ENCODE peak calls at places on chromosomes 11 and 22, in seven cellular contexts. I is MM.1S, Z is fibroblast of villous mesenchyme, V is AG09309, U is RWPE2, T is pancreas, M is mucosa of descending colon. F is an unnamed sample.

GRCh38 chr11:116984186-116984585 is 114.0 kb downstream of the SIK3 start:
- DNase-seq in I (no peak), Z (peak), V (no peak), U (no peak), T (no peak), M (no peak), F (peak)

GRCh38 chr11:117187007-117187406 is 8.5 kb downstream of the SIDT2 start:
- DNase-seq in I (no peak), Z (no peak), V (no peak), U (peak), T (no peak), M (peak), F (no peak)

GRCh38 chr11:116742104-116742503 is 30.7 kb downstream of the BUD13 start:
- DNase-seq in I (no peak), Z (peak), V (no peak), U (no peak), T (no peak), M (no peak), F (peak)

GRCh38 chr11:18669629-18670162 is 28.9 kb upstream of the TMEM86A start:
- DNase-seq in I (no peak), Z (no peak), V (no peak), U (peak), T (peak), M (no peak), F (no peak)

GRCh38 chr22:45149671-45150070 is 14.1 kb upstream of the NUP50 start:
- DNase-seq in I (no peak), Z (peak), V (no peak), U (no peak), T (no peak), M (no peak), F (peak)

GRCh38 chr11:68610452-68611116 is 73.8 kb upstream of the GAL start:
- DNase-seq in I (no peak), Z (no peak), V (no peak), U (no peak), T (no peak), M (no peak), F (peak)

GRCh38 chr11:35324981-35325380 is 94.4 kb downstream of the SLC1A2 start:
- DNase-seq in I (no peak), Z (no peak), V (no peak), U (no peak), T (no peak), M (no peak), F (no peak)

GRCh38 chr11:75406338-75406777 is 7.0 kb downstream of the RPS3 start:
- DNase-seq in I (no peak), Z (no peak), V (no peak), U (no peak), T (no peak), M (no peak), F (no peak)

GRCh38 chr11:117703209-117703608 is 93.8 kb downstream of the DSCAML1 start:
- DNase-seq in I (no peak), Z (no peak), V (no peak), U (no peak), T (no peak), M (no peak), F (no peak)

GRCh38 chr11:119727523-119728081 is 1.4 kb downstream of the NECTIN1 start:
- DNase-seq in I (peak), Z (no peak), V (no peak), U (no peak), T (peak), M (peak), F (no peak)

GRCh38 chr22:47065756-47066615 is 303.5 kb downstream of the TBC1D22A start:
- DNase-seq in I (no peak), Z (peak), V (no peak), U (peak), T (no peak), M (no peak), F (peak)

GRCh38 chr11:27234961-27235360 is 128.1 kb downstream of the CCDC34 start:
- DNase-seq in I (no peak), Z (no peak), V (no peak), U (no peak), T (no peak), M (no peak), F (no peak)

GRCh38 chr22:17919276-17920144 is 104.9 kb downstream of the MICAL3 start:
- DNase-seq in I (no peak), Z (peak), V (no peak), U (no peak), T (no peak), M (no peak), F (no peak)

GRCh38 chr11:16924826-16925494 is 89.3 kb downstream of the PLEKHA7 start:
- DNase-seq in I (no peak), Z (peak), V (no peak), U (peak), T (peak), M (peak), F (peak)

GRCh38 chr11:86802601-86803051 is 2.3 kb downstream of the PRSS23 start:
- DNase-seq in I (peak), Z (peak), V (no peak), U (no peak), T (no peak), M (no peak), F (peak)

GRCh38 chr22:26474687-26475086 is 8.9 kb downstream of the HPS4 start:
- DNase-seq in I (no peak), Z (no peak), V (no peak), U (no peak), T (no peak), M (no peak), F (no peak)

GRCh38 chr11:47981667-47982404 is 1.5 kb downstream of the PTPRJ start:
- DNase-seq in I (no peak), Z (no peak), V (no peak), U (no peak), T (peak), M (peak), F (no peak)

GRCh38 chr22:49555526-49555925 is 272.1 kb downstream of the BRD1 start:
- DNase-seq in I (no peak), Z (no peak), V (no peak), U (no peak), T (no peak), M (no peak), F (no peak)

GRCh38 chr11:71568707-71569349 is 3.5 kb downstream of the KRTAP5-10 start:
- DNase-seq in I (no peak), Z (peak), V (no peak), U (no peak), T (no peak), M (no peak), F (peak)

GRCh38 chr11:132771746-132772145 is 760.6 kb downstream of the OPCML start:
- DNase-seq in I (no peak), Z (no peak), V (no peak), U (no peak), T (no peak), M (no peak), F (no peak)

GRCh38 chr22:42227435-42227834 is 43.0 kb downstream of the TCF20 start:
- DNase-seq in I (no peak), Z (no peak), V (no peak), U (no peak), T (no peak), M (no peak), F (no peak)

GRCh38 chr22:42231929-42232328 is 38.5 kb downstream of the TCF20 start:
- DNase-seq in I (no peak), Z (no peak), V (no peak), U (no peak), T (no peak), M (no peak), F (no peak)

GRCh38 chr22:42233879-42234278 is 36.6 kb downstream of the TCF20 start:
- DNase-seq in I (no peak), Z (peak), V (no peak), U (no peak), T (no peak), M (no peak), F (no peak)

GRCh38 chr22:42228480-42228879 is 42.0 kb downstream of the TCF20 start:
- DNase-seq in I (no peak), Z (no peak), V (no peak), U (no peak), T (no peak), M (no peak), F (no peak)

GRCh38 chr22:42229455-42230149 is 40.9 kb downstream of the TCF20 start:
- DNase-seq in I (no peak), Z (peak), V (no peak), U (no peak), T (no peak), M (no peak), F (peak)
- H3K4me3 ChIP-seq in I (no peak), Z (no peak), V (no peak), U (no peak), T (no peak), M (no peak), F (no peak)

DNA sequence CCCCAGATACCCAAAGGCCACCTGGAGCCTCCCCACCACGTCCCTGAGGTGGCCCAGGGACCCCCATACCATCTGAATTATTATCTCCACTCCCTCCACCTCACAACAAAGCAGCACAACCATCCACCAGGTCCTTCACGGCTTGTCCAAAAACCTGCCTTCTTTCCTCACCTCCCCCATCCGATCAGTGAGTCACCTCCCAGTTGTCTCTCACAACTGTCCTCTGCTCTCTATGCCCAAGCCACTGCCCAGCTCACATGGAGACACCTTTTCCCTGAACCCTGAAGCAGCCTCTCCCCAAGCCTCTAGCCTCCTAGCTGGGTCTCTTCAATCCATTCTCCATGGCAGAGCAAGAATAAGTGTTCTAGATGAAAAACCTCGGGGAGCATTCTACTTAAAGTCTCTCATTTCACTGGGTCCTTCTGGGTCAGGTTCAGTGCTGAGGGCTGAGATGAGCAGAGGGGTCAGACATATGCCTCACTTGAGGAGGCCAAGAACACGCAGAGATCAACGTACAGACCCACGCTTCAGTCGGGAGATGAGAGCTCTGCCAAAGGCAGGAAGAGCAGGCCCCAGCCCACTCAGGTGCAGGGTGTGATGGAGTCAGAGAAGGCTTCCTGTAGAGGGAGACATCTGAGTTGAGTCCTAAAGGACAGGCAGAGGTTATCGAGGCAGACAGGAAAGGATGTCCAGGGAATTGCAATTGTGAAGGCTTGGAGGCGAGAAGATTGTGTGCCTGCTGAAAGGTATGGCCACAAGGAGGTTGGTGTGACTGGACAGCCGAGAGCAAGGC is 74.7 kb downstream of the PDE2A start:
- DNase-seq in I (no peak), Z (no peak), V (no peak), U (no peak), T (no peak), M (no peak), F (no peak)
- TF ChIP-seq CTCF in I (no peak), Z (no peak), V (no peak), U (no peak), T (no peak), M (no peak), F (no peak)

DNA sequence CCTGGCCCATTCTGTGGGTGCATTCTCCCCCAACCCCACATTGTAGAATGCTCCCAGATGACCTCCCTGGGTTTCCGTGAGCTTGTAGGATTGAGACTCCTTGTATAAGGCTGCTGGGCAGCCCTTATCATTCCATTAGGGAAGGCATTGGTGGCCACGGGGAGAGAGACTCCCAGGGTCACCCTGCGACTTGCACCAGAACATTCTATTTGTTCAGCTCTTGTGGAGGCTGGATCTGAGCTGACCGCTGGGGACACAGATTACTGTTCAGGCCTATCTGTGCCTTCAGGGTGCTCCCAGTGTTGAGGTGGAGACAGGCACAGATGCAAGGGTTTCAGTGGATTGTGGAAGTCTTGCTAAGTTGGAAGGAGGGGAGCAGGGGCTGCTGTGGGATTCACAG is 17.8 kb downstream of the MICALL1 start:
- DNase-seq in I (no peak), Z (no peak), V (no peak), U (no peak), T (no peak), M (no peak), F (no peak)
- H3K4me3 ChIP-seq in I (no peak), Z (no peak), V (no peak), U (no peak), T (no peak), M (no peak), F (no peak)

GRCh38 chr11:22920939-22921565 is 60.8 kb upstream of the CCDC179 start:
- DNase-seq in I (peak), Z (peak), V (peak), U (no peak), T (peak), M (no peak), F (peak)
- TF ChIP-seq CTCF in I (peak), Z (peak), V (peak), U (peak), T (peak), M (peak), F (peak)

F was measured in cardiac fibroblast.